ENCODE peak calls at places on chromosomes 5 and 9, in seven cellular contexts. One of them, this sample, is unnamed.

GRCh38 chr5:77751328-77752023 is 24.7 kb downstream of the TBCA start:
- DNase-seq in sigmoid colon: no peak
- DNase-seq in heart left ventricle: no peak
- DNase-seq in endothelial cell of umbilical vein: no peak
- DNase-seq in NB4: no peak
- DNase-seq in body of pancreas: no peak
- DNase-seq in ovary: no peak
- DNase-seq in this sample: no peak

GRCh38 chr9:129145841-129146292 is 32.2 kb downstream of the IER5L start:
- DNase-seq in heart left ventricle: peak
- DNase-seq in sigmoid colon: peak
- DNase-seq in NB4: no peak
- DNase-seq in endothelial cell of umbilical vein: peak
- DNase-seq in ovary: peak
- DNase-seq in body of pancreas: no peak
- DNase-seq in this sample: no peak

GRCh38 chr9:90044710-90045151 is 439.9 kb downstream of the GADD45G start:
- DNase-seq in heart left ventricle: no peak
- DNase-seq in body of pancreas: no peak
- DNase-seq in NB4: peak
- DNase-seq in endothelial cell of umbilical vein: peak
- DNase-seq in ovary: no peak
- DNase-seq in sigmoid colon: no peak
- DNase-seq in this sample: no peak

GRCh38 chr9:1982074-1982473 is 33.1 kb upstream of the SMARCA2 start:
- DNase-seq in endothelial cell of umbilical vein: no peak
- DNase-seq in sigmoid colon: no peak
- DNase-seq in ovary: no peak
- DNase-seq in NB4: no peak
- DNase-seq in body of pancreas: no peak
- DNase-seq in heart left ventricle: no peak
- DNase-seq in this sample: no peak

GRCh38 chr5:152505442-152506042 is 100.5 kb upstream of the NMUR2 start:
- DNase-seq in NB4: peak
- DNase-seq in ovary: peak
- DNase-seq in body of pancreas: peak
- DNase-seq in heart left ventricle: peak
- DNase-seq in endothelial cell of umbilical vein: peak
- DNase-seq in sigmoid colon: no peak
- DNase-seq in this sample: no peak

GRCh38 chr9:90219548-90220118 is 423.0 kb downstream of the DIRAS2 start:
- DNase-seq in body of pancreas: peak
- DNase-seq in sigmoid colon: no peak
- DNase-seq in endothelial cell of umbilical vein: no peak
- DNase-seq in NB4: no peak
- DNase-seq in heart left ventricle: peak
- DNase-seq in ovary: no peak
- DNase-seq in this sample: peak

GRCh38 chr9:31697956-31698355 is 686.5 kb upstream of the ACO1 start:
- DNase-seq in sigmoid colon: no peak
- DNase-seq in heart left ventricle: no peak
- DNase-seq in NB4: no peak
- DNase-seq in body of pancreas: no peak
- DNase-seq in ovary: no peak
- DNase-seq in endothelial cell of umbilical vein: no peak
- DNase-seq in this sample: no peak

GRCh38 chr9:33136721-33137120 is 30.4 kb downstream of the B4GALT1 start:
- DNase-seq in heart left ventricle: no peak
- DNase-seq in sigmoid colon: peak
- DNase-seq in body of pancreas: no peak
- DNase-seq in endothelial cell of umbilical vein: no peak
- DNase-seq in ovary: no peak
- DNase-seq in NB4: no peak
- DNase-seq in this sample: no peak

GRCh38 chr9:116101516-116101915 is 52.1 kb upstream of the PAPPA start:
- DNase-seq in ovary: no peak
- DNase-seq in heart left ventricle: no peak
- DNase-seq in endothelial cell of umbilical vein: no peak
- DNase-seq in sigmoid colon: no peak
- DNase-seq in NB4: no peak
- DNase-seq in body of pancreas: no peak
- DNase-seq in this sample: no peak

GRCh38 chr9:99999797-100000196 is 93.3 kb downstream of the STX17 start:
- DNase-seq in sigmoid colon: no peak
- DNase-seq in ovary: no peak
- DNase-seq in endothelial cell of umbilical vein: no peak
- DNase-seq in body of pancreas: no peak
- DNase-seq in NB4: no peak
- DNase-seq in heart left ventricle: no peak
- DNase-seq in this sample: no peak

GRCh38 chr9:99998266-99998665 is 91.8 kb downstream of the STX17 start:
- DNase-seq in heart left ventricle: no peak
- DNase-seq in sigmoid colon: no peak
- DNase-seq in NB4: no peak
- DNase-seq in ovary: no peak
- DNase-seq in endothelial cell of umbilical vein: no peak
- DNase-seq in body of pancreas: no peak
- DNase-seq in this sample: no peak

DNA sequence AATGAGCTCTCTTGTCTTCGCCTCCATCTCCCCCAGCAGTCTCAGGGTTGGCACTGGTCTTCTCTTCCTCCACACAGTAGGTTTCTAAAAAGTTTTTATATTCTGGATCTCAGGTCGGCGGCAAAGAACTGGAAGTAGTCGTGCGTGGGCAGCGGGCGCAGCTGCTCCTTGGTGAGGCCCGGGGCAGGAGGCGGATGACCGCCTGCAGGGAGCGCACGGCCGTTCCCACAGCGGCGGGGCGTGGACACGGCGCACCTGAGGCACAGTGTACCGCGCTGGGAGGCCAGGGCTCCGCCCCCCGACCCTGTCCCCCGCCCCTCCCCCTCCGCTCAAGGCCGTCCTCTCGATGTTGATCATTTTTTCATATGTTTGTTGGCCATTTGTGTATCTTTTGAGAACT is 92.4 kb downstream of the STX17 start:
- DNase-seq in sigmoid colon: no peak
- DNase-seq in ovary: no peak
- DNase-seq in heart left ventricle: no peak
- DNase-seq in body of pancreas: no peak
- DNase-seq in NB4: no peak
- DNase-seq in endothelial cell of umbilical vein: no peak
- DNase-seq in this sample: no peak
- TF ChIP-seq POLR2A in sigmoid colon: no peak
- TF ChIP-seq POLR2A in ovary: no peak
- TF ChIP-seq POLR2A in heart left ventricle: no peak
- TF ChIP-seq POLR2A in body of pancreas: no peak
- TF ChIP-seq POLR2A in NB4: no peak
- TF ChIP-seq POLR2A in endothelial cell of umbilical vein: no peak
- TF ChIP-seq POLR2A in this sample: no peak

GRCh38 chr5:172885594-172886340 is 51.7 kb downstream of the ERGIC1 start:
- DNase-seq in ovary: peak
- DNase-seq in body of pancreas: no peak
- DNase-seq in sigmoid colon: peak
- DNase-seq in heart left ventricle: peak
- DNase-seq in NB4: no peak
- DNase-seq in endothelial cell of umbilical vein: no peak
- DNase-seq in this sample: no peak

GRCh38 chr5:172886396-172886932 is 52.4 kb downstream of the ERGIC1 start:
- DNase-seq in ovary: no peak
- DNase-seq in body of pancreas: no peak
- DNase-seq in sigmoid colon: no peak
- DNase-seq in heart left ventricle: no peak
- DNase-seq in NB4: no peak
- DNase-seq in endothelial cell of umbilical vein: no peak
- DNase-seq in this sample: no peak

GRCh38 chr5:172886974-172887491 is 53.0 kb downstream of the ERGIC1 start:
- DNase-seq in ovary: peak
- DNase-seq in heart left ventricle: peak
- DNase-seq in body of pancreas: peak
- DNase-seq in endothelial cell of umbilical vein: peak
- DNase-seq in NB4: peak
- DNase-seq in sigmoid colon: peak
- DNase-seq in this sample: no peak

GRCh38 chr5:172890659-172891058 is 56.6 kb downstream of the ERGIC1 start:
- DNase-seq in ovary: peak
- DNase-seq in sigmoid colon: no peak
- DNase-seq in heart left ventricle: peak
- DNase-seq in NB4: no peak
- DNase-seq in body of pancreas: no peak
- DNase-seq in endothelial cell of umbilical vein: no peak
- DNase-seq in this sample: no peak

GRCh38 chr5:172887735-172888134 is 53.7 kb downstream of the ERGIC1 start:
- DNase-seq in endothelial cell of umbilical vein: peak
- DNase-seq in NB4: no peak
- DNase-seq in body of pancreas: no peak
- DNase-seq in sigmoid colon: peak
- DNase-seq in ovary: peak
- DNase-seq in heart left ventricle: peak
- DNase-seq in this sample: no peak
- TF ChIP-seq POLR2A in endothelial cell of umbilical vein: no peak
- TF ChIP-seq POLR2A in NB4: no peak
- TF ChIP-seq POLR2A in body of pancreas: no peak
- TF ChIP-seq POLR2A in sigmoid colon: no peak
- TF ChIP-seq POLR2A in ovary: peak
- TF ChIP-seq POLR2A in heart left ventricle: peak
- TF ChIP-seq POLR2A in this sample: no peak

GRCh38 chr5:14440598-14441401 is 140.8 kb upstream of the OTULINL start:
- DNase-seq in sigmoid colon: peak
- DNase-seq in body of pancreas: no peak
- DNase-seq in endothelial cell of umbilical vein: peak
- DNase-seq in ovary: peak
- DNase-seq in NB4: no peak
- DNase-seq in heart left ventricle: peak
- DNase-seq in this sample: no peak
- TF ChIP-seq POLR2A in sigmoid colon: peak
- TF ChIP-seq POLR2A in body of pancreas: peak
- TF ChIP-seq POLR2A in endothelial cell of umbilical vein: no peak
- TF ChIP-seq POLR2A in ovary: peak
- TF ChIP-seq POLR2A in NB4: no peak
- TF ChIP-seq POLR2A in heart left ventricle: peak
- TF ChIP-seq POLR2A in this sample: no peak

DNA sequence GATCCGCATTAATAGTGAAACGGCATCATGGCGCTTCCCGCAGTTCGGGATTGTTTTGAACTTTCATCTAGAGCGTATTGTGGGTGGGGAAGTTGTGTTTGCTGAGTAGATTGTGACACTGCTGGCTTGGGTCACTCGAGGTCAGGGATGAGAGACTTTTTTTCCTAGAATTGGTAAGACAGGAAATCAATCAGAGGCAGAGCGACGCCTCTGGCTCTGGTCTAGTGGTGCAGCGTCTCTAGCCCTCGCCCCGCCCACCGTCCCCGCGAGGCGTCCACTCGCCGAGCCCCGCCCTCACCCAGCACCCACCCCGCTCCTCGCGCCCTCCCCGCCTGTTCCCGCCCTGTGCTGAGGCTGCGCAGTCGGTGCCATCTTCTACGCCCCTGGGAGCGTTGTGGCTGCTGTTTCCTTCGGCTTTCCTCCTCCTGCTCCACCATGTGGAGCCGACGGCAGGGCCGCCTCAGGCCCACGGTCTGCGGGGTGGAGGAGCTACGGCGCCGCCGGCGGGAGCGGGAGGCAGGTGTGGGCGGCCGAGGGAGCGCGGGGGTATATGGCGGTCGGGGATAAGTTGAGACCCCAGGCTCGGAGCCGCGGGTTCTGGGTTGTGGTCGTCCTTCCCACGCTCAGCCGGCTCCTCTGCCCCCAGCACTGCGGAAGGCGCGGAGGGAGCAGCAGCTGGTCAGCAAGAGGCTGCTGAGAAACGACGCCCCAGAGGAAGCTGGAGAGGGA is at the start of gene TMCO6:
- DNase-seq in sigmoid colon: peak
- DNase-seq in heart left ventricle: peak
- DNase-seq in endothelial cell of umbilical vein: peak
- DNase-seq in body of pancreas: peak
- DNase-seq in NB4: peak
- DNase-seq in ovary: peak
- DNase-seq in this sample: peak
- TF ChIP-seq POLR2A in sigmoid colon: peak
- TF ChIP-seq POLR2A in heart left ventricle: peak
- TF ChIP-seq POLR2A in endothelial cell of umbilical vein: peak
- TF ChIP-seq POLR2A in body of pancreas: peak
- TF ChIP-seq POLR2A in NB4: peak
- TF ChIP-seq POLR2A in ovary: peak
- TF ChIP-seq POLR2A in this sample: peak

GRCh38 chr5:35924122-35924949 is 14.1 kb downstream of the CAPSL start:
- DNase-seq in NB4: no peak
- DNase-seq in endothelial cell of umbilical vein: no peak
- DNase-seq in ovary: no peak
- DNase-seq in body of pancreas: no peak
- DNase-seq in sigmoid colon: no peak
- DNase-seq in heart left ventricle: no peak
- DNase-seq in this sample: no peak
- TF ChIP-seq POLR2A in NB4: no peak
- TF ChIP-seq POLR2A in endothelial cell of umbilical vein: no peak
- TF ChIP-seq POLR2A in ovary: no peak
- TF ChIP-seq POLR2A in body of pancreas: no peak
- TF ChIP-seq POLR2A in sigmoid colon: no peak
- TF ChIP-seq POLR2A in heart left ventricle: no peak
- TF ChIP-seq POLR2A in this sample: no peak